ENCODE peak calls at places on chromosomes 12 and 14, in four cellular contexts. One of them, this sample, is unnamed. For H3K27me3, the result is how much of the 10 kb centered on the place peaks cover.

GRCh38 chr14:94542811-94543449 is 18.3 kb upstream of the SERPINA4 start:
- DNase-seq in stomach: no peak
- DNase-seq in colonic mucosa: no peak
- DNase-seq in right cardiac atrium: no peak
- DNase-seq in this sample: no peak

GRCh38 chr14:39488600-39488999 is 56.4 kb upstream of the FBXO33 start:
- DNase-seq in right cardiac atrium: no peak
- DNase-seq in colonic mucosa: no peak
- DNase-seq in stomach: no peak
- DNase-seq in this sample: no peak

GRCh38 chr14:59274991-59275391 is 86.5 kb downstream of the DAAM1 start:
- DNase-seq in colonic mucosa: no peak
- DNase-seq in stomach: no peak
- DNase-seq in right cardiac atrium: peak
- DNase-seq in this sample: no peak

GRCh38 chr12:93137656-93138612 is 208.8 kb upstream of the EEA1 start:
- DNase-seq in stomach: no peak
- DNase-seq in colonic mucosa: no peak
- DNase-seq in right cardiac atrium: no peak
- DNase-seq in this sample: no peak

GRCh38 chr14:91374897-91375747 is 42.5 kb downstream of the CCDC88C start:
- DNase-seq in right cardiac atrium: no peak
- DNase-seq in colonic mucosa: no peak
- DNase-seq in stomach: peak
- DNase-seq in this sample: no peak

GRCh38 chr12:76871751-76872150 is 7.1 kb downstream of the CSRP2 start:
- DNase-seq in colonic mucosa: no peak
- DNase-seq in stomach: no peak
- DNase-seq in right cardiac atrium: no peak
- DNase-seq in this sample: no peak

GRCh38 chr14:79581912-79582576 is 629.3 kb downstream of the DIO2 start:
- DNase-seq in stomach: no peak
- DNase-seq in colonic mucosa: no peak
- DNase-seq in right cardiac atrium: no peak
- DNase-seq in this sample: no peak

GRCh38 chr12:79690606-79691298 is at the start of gene PAWR:
- DNase-seq in colonic mucosa: peak
- DNase-seq in right cardiac atrium: peak
- DNase-seq in stomach: peak
- DNase-seq in this sample: no peak

GRCh38 chr12:121283841-121284240 is 12.7 kb downstream of the CAMKK2 start:
- DNase-seq in right cardiac atrium: no peak
- DNase-seq in colonic mucosa: no peak
- DNase-seq in stomach: no peak
- DNase-seq in this sample: no peak

DNA sequence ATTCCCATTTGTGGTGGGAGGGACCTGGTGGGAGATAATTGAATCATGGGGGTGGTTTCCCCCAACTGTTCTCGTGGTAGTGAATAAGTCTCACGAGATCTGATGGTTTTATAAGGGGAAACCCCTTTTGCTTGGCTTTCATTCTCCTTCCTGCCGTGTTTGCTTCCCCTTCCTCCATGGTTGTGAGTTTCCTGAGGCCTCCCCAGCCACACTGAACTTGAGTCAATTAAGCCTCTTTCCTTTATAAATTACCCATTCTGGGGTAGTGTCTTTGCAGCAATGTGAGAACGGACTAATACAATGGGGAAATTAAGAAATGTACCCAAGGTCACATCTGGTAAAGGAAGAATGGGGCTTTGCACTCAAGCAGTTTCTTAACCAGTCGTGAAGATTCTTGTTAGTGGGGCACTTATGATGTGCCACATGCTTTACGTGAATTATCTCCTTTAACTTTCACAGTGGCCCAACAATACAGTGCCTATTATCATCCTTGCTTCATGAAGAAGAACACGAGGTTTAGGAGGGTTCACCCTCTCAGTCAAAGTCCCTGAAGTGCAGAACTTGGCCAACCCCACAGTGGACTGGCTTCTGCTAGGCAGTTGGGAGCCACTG is 234.3 kb downstream of the EFCAB11 start:
- DNase-seq in stomach: no peak
- DNase-seq in colonic mucosa: no peak
- DNase-seq in right cardiac atrium: no peak
- DNase-seq in this sample: no peak
- H3K4me3 ChIP-seq in stomach: no peak
- H3K4me3 ChIP-seq in colonic mucosa: no peak
- H3K4me3 ChIP-seq in right cardiac atrium: no peak
- H3K4me3 ChIP-seq in this sample: no peak

DNA sequence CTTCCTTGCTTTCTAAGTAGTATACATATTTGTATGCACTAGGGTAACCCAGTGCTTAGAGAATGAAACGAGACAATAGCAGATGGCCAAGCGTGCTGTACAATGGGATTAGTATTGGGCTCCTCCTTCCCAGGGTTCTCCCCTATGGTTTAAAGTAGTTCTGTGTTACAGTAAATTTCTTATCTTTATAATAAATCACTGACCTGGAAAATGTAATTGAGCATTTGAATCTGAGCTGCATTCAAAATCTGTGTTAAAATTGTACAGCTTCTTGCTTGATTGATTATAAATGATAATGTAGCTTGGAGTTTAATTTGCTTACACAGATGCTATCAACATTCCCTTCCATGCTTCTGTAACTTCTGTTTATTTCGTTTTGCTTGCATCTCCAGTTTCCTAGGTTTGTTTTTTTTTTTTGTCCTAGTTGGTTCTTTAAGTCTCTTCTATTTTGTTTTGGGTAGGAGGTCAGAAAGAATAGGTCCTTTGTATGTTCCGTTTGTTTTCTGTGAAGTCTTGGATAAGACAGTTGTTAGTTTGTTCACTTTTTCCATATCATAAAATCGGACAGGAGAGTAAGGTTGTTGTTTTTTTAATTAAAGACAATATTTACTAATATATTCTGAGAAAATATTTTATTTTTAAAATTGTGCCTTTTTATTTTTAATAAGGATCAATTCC is 171.2 kb downstream of the ERC1 start:
- DNase-seq in right cardiac atrium: no peak
- DNase-seq in colonic mucosa: no peak
- DNase-seq in stomach: no peak
- DNase-seq in this sample: no peak
- H3K27me3 ChIP-seq in right cardiac atrium: under half
- H3K27me3 ChIP-seq in colonic mucosa: under half
- H3K27me3 ChIP-seq in stomach: under half
- H3K27me3 ChIP-seq in this sample: under half

GRCh38 chr12:13255792-13256704 is 59.5 kb downstream of the EMP1 start:
- DNase-seq in colonic mucosa: peak
- DNase-seq in stomach: peak
- DNase-seq in right cardiac atrium: peak
- DNase-seq in this sample: peak
- H3K4me3 ChIP-seq in colonic mucosa: no peak
- H3K4me3 ChIP-seq in stomach: peak
- H3K4me3 ChIP-seq in right cardiac atrium: peak
- H3K4me3 ChIP-seq in this sample: peak

GRCh38 chr14:87153391-87153790 is 839.6 kb downstream of the GALC start:
- DNase-seq in stomach: no peak
- DNase-seq in right cardiac atrium: no peak
- DNase-seq in colonic mucosa: no peak
- DNase-seq in this sample: no peak

GRCh38 chr14:87152701-87153100 is 840.3 kb downstream of the GALC start:
- DNase-seq in right cardiac atrium: no peak
- DNase-seq in colonic mucosa: no peak
- DNase-seq in stomach: no peak
- DNase-seq in this sample: no peak

GRCh38 chr14:87153901-87154300 is 839.1 kb downstream of the GALC start:
- DNase-seq in stomach: no peak
- DNase-seq in colonic mucosa: no peak
- DNase-seq in right cardiac atrium: no peak
- DNase-seq in this sample: no peak

GRCh38 chr14:87149583-87150354 is 843.2 kb downstream of the GALC start:
- DNase-seq in colonic mucosa: no peak
- DNase-seq in right cardiac atrium: no peak
- DNase-seq in stomach: no peak
- DNase-seq in this sample: no peak

DNA sequence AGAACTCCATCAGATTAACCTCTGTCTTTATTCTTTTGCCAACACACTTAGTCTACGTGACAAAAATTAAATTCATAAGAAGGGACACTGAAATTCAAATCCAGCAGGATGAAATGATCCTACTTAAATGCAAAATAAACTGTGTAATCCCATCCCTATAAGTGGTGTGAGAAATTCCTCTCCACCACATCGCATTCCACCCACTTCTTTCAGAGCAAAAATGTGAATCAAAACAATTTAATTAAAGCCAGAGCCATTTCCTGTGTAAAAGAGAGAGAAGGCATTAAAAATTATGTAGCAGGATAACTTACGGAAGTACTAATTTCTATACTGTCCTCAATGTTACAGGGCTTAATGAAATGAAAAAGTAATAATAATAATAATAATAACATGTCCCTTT is 844.3 kb downstream of the GALC start:
- DNase-seq in stomach: no peak
- DNase-seq in colonic mucosa: no peak
- DNase-seq in right cardiac atrium: no peak
- DNase-seq in this sample: no peak
- H3K27me3 ChIP-seq in stomach: under half
- H3K27me3 ChIP-seq in colonic mucosa: under half
- H3K27me3 ChIP-seq in right cardiac atrium: under half
- H3K27me3 ChIP-seq in this sample: under half

GRCh38 chr12:85280138-85280983 is at the start of gene ALX1:
- DNase-seq in colonic mucosa: peak
- DNase-seq in stomach: no peak
- DNase-seq in right cardiac atrium: peak
- DNase-seq in this sample: no peak
- H3K4me3 ChIP-seq in colonic mucosa: peak
- H3K4me3 ChIP-seq in stomach: peak
- H3K4me3 ChIP-seq in right cardiac atrium: peak
- H3K4me3 ChIP-seq in this sample: peak

GRCh38 chr12:27462851-27463250 is 16.3 kb downstream of the SMCO2 start:
- DNase-seq in stomach: no peak
- DNase-seq in right cardiac atrium: no peak
- DNase-seq in colonic mucosa: no peak
- DNase-seq in this sample: no peak
- H3K27me3 ChIP-seq in stomach: under half
- H3K27me3 ChIP-seq in right cardiac atrium: under half
- H3K27me3 ChIP-seq in colonic mucosa: under half
- H3K27me3 ChIP-seq in this sample: under half

GRCh38 chr12:10364839-10365681 is 24.8 kb downstream of the KLRK1 start:
- DNase-seq in right cardiac atrium: peak
- DNase-seq in colonic mucosa: peak
- DNase-seq in stomach: peak
- DNase-seq in this sample: peak

GRCh38 chr12:10362325-10362724 is 27.5 kb downstream of the KLRK1 start:
- DNase-seq in right cardiac atrium: no peak
- DNase-seq in colonic mucosa: no peak
- DNase-seq in stomach: no peak
- DNase-seq in this sample: no peak

GRCh38 chr12:10362828-10363664 is 26.8 kb downstream of the KLRK1 start:
- DNase-seq in colonic mucosa: no peak
- DNase-seq in right cardiac atrium: no peak
- DNase-seq in stomach: no peak
- DNase-seq in this sample: no peak

GRCh38 chr12:10363922-10364838 is 25.7 kb downstream of the KLRK1 start:
- DNase-seq in right cardiac atrium: peak
- DNase-seq in stomach: peak
- DNase-seq in colonic mucosa: peak
- DNase-seq in this sample: no peak

DNA sequence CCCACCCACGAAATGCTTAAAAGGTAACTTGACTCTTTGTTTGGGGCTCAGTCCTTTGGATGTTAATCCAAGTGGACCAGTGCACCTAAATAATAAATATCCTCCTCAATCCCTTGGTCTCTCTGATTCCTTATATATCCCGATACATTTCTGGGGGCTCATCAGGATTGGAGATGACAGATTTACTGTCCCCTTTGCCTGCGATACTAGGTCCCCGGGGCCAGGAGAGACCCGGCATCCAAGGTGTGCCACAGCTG is 26.2 kb downstream of the KLRK1 start:
- DNase-seq in colonic mucosa: no peak
- DNase-seq in right cardiac atrium: no peak
- DNase-seq in stomach: no peak
- DNase-seq in this sample: no peak
- H3K4me3 ChIP-seq in colonic mucosa: peak
- H3K4me3 ChIP-seq in right cardiac atrium: peak
- H3K4me3 ChIP-seq in stomach: peak
- H3K4me3 ChIP-seq in this sample: peak

GRCh38 chr14:72701610-72702009 is 192.3 kb downstream of the DPF3 start:
- DNase-seq in right cardiac atrium: peak
- DNase-seq in colonic mucosa: no peak
- DNase-seq in stomach: no peak
- DNase-seq in this sample: no peak
- H3K27me3 ChIP-seq in right cardiac atrium: under half
- H3K27me3 ChIP-seq in colonic mucosa: under half
- H3K27me3 ChIP-seq in stomach: under half
- H3K27me3 ChIP-seq in this sample: under half

GRCh38 chr14:99740411-99740810 is 52.8 kb upstream of the EML1 start:
- DNase-seq in right cardiac atrium: peak
- DNase-seq in colonic mucosa: no peak
- DNase-seq in stomach: no peak
- DNase-seq in this sample: no peak

GRCh38 chr14:99736600-99737371 is 52.7 kb downstream of the CYP46A1 start:
- DNase-seq in right cardiac atrium: peak
- DNase-seq in colonic mucosa: no peak
- DNase-seq in stomach: no peak
- DNase-seq in this sample: no peak

GRCh38 chr14:99737451-99737951 is 53.4 kb downstream of the CYP46A1 start:
- DNase-seq in stomach: peak
- DNase-seq in right cardiac atrium: peak
- DNase-seq in colonic mucosa: peak
- DNase-seq in this sample: no peak

GRCh38 chr14:99735189-99736135 is 51.4 kb downstream of the CYP46A1 start:
- DNase-seq in stomach: no peak
- DNase-seq in colonic mucosa: no peak
- DNase-seq in right cardiac atrium: peak
- DNase-seq in this sample: no peak

GRCh38 chr14:99737956-99738667 is 54.0 kb downstream of the CYP46A1 start:
- DNase-seq in colonic mucosa: no peak
- DNase-seq in right cardiac atrium: peak
- DNase-seq in stomach: peak
- DNase-seq in this sample: no peak
- H3K4me3 ChIP-seq in colonic mucosa: peak
- H3K4me3 ChIP-seq in right cardiac atrium: peak
- H3K4me3 ChIP-seq in stomach: peak
- H3K4me3 ChIP-seq in this sample: peak